ENCODE peak calls at places on chromosomes 12 and 14, in eight cellular contexts. One of them, this sample, is unnamed.

GRCh38 chr12:2258035-2258434 is 205.2 kb downstream of the CACNA1C start:
- DNase-seq in HL-60: no peak
- DNase-seq in dorsolateral prefrontal cortex: no peak
- DNase-seq in left ventricle myocardium inferior: no peak
- DNase-seq in OCI-LY7: no peak
- DNase-seq in psoas muscle: no peak
- DNase-seq in adrenal gland: no peak
- DNase-seq in AG04450: no peak
- DNase-seq in this sample: no peak

GRCh38 chr14:92513204-92513965 is at the start of gene RIN3:
- DNase-seq in HL-60: peak
- DNase-seq in dorsolateral prefrontal cortex: no peak
- DNase-seq in left ventricle myocardium inferior: peak
- DNase-seq in OCI-LY7: no peak
- DNase-seq in psoas muscle: peak
- DNase-seq in adrenal gland: peak
- DNase-seq in AG04450: peak
- DNase-seq in this sample: peak

GRCh38 chr14:78007160-78007559 is 163.0 kb upstream of the NRXN3 start:
- DNase-seq in HL-60: no peak
- DNase-seq in dorsolateral prefrontal cortex: no peak
- DNase-seq in left ventricle myocardium inferior: no peak
- DNase-seq in OCI-LY7: no peak
- DNase-seq in psoas muscle: no peak
- DNase-seq in adrenal gland: no peak
- DNase-seq in AG04450: no peak
- DNase-seq in this sample: no peak

GRCh38 chr14:75989134-75989533 is 3.6 kb downstream of the IFT43 start:
- DNase-seq in HL-60: no peak
- DNase-seq in dorsolateral prefrontal cortex: no peak
- DNase-seq in left ventricle myocardium inferior: no peak
- DNase-seq in OCI-LY7: no peak
- DNase-seq in psoas muscle: no peak
- DNase-seq in adrenal gland: peak
- DNase-seq in AG04450: no peak
- DNase-seq in this sample: no peak

GRCh38 chr12:66156654-66157053 is 13.1 kb downstream of the TMBIM4 start:
- DNase-seq in HL-60: no peak
- DNase-seq in dorsolateral prefrontal cortex: no peak
- DNase-seq in left ventricle myocardium inferior: no peak
- DNase-seq in OCI-LY7: no peak
- DNase-seq in psoas muscle: no peak
- DNase-seq in adrenal gland: no peak
- DNase-seq in AG04450: no peak
- DNase-seq in this sample: no peak

GRCh38 chr12:53186745-53187144 is 6.0 kb upstream of the CSAD start:
- DNase-seq in HL-60: no peak
- DNase-seq in dorsolateral prefrontal cortex: no peak
- DNase-seq in left ventricle myocardium inferior: no peak
- DNase-seq in OCI-LY7: no peak
- DNase-seq in psoas muscle: no peak
- DNase-seq in adrenal gland: peak
- DNase-seq in AG04450: no peak
- DNase-seq in this sample: no peak

GRCh38 chr14:23407516-23408306 is at the start of gene MYH6:
- DNase-seq in HL-60: no peak
- DNase-seq in dorsolateral prefrontal cortex: no peak
- DNase-seq in left ventricle myocardium inferior: no peak
- DNase-seq in OCI-LY7: no peak
- DNase-seq in psoas muscle: peak
- DNase-seq in adrenal gland: no peak
- DNase-seq in AG04450: no peak
- DNase-seq in this sample: no peak

GRCh38 chr12:4526923-4527546 is 11.7 kb upstream of the RAD51AP1 start:
- DNase-seq in HL-60: no peak
- DNase-seq in dorsolateral prefrontal cortex: no peak
- DNase-seq in left ventricle myocardium inferior: no peak
- DNase-seq in OCI-LY7: peak
- DNase-seq in psoas muscle: no peak
- DNase-seq in adrenal gland: no peak
- DNase-seq in AG04450: no peak
- DNase-seq in this sample: no peak

GRCh38 chr14:62939970-62940369 is 105.3 kb downstream of the KCNH5 start:
- DNase-seq in HL-60: no peak
- DNase-seq in dorsolateral prefrontal cortex: no peak
- DNase-seq in left ventricle myocardium inferior: no peak
- DNase-seq in OCI-LY7: no peak
- DNase-seq in psoas muscle: no peak
- DNase-seq in adrenal gland: no peak
- DNase-seq in AG04450: no peak
- DNase-seq in this sample: no peak

GRCh38 chr12:33438025-33438772 is 1.4 kb downstream of the SYT10 start:
- DNase-seq in HL-60: no peak
- DNase-seq in dorsolateral prefrontal cortex: no peak
- DNase-seq in left ventricle myocardium inferior: no peak
- DNase-seq in OCI-LY7: no peak
- DNase-seq in psoas muscle: no peak
- DNase-seq in adrenal gland: no peak
- DNase-seq in AG04450: no peak
- DNase-seq in this sample: no peak

GRCh38 chr12:104823985-104824441 is 134.1 kb downstream of the SLC41A2 start:
- DNase-seq in HL-60: peak
- DNase-seq in dorsolateral prefrontal cortex: no peak
- DNase-seq in left ventricle myocardium inferior: no peak
- DNase-seq in OCI-LY7: no peak
- DNase-seq in psoas muscle: peak
- DNase-seq in adrenal gland: no peak
- DNase-seq in AG04450: no peak
- DNase-seq in this sample: no peak

GRCh38 chr12:104827587-104827986 is 130.5 kb downstream of the SLC41A2 start:
- DNase-seq in HL-60: no peak
- DNase-seq in dorsolateral prefrontal cortex: no peak
- DNase-seq in left ventricle myocardium inferior: no peak
- DNase-seq in OCI-LY7: no peak
- DNase-seq in psoas muscle: no peak
- DNase-seq in adrenal gland: no peak
- DNase-seq in AG04450: no peak
- DNase-seq in this sample: no peak

GRCh38 chr12:104828015-104828414 is 130.1 kb downstream of the SLC41A2 start:
- DNase-seq in HL-60: no peak
- DNase-seq in dorsolateral prefrontal cortex: no peak
- DNase-seq in left ventricle myocardium inferior: peak
- DNase-seq in OCI-LY7: no peak
- DNase-seq in psoas muscle: peak
- DNase-seq in adrenal gland: no peak
- DNase-seq in AG04450: no peak
- DNase-seq in this sample: no peak

GRCh38 chr12:104825408-104825807 is 132.7 kb downstream of the SLC41A2 start:
- DNase-seq in HL-60: peak
- DNase-seq in dorsolateral prefrontal cortex: no peak
- DNase-seq in left ventricle myocardium inferior: no peak
- DNase-seq in OCI-LY7: peak
- DNase-seq in psoas muscle: no peak
- DNase-seq in adrenal gland: no peak
- DNase-seq in AG04450: no peak
- DNase-seq in this sample: no peak
- TF ChIP-seq CTCF in HL-60: peak
- TF ChIP-seq CTCF in dorsolateral prefrontal cortex: no peak
- TF ChIP-seq CTCF in left ventricle myocardium inferior: no peak
- TF ChIP-seq CTCF in OCI-LY7: peak
- TF ChIP-seq CTCF in psoas muscle: no peak
- TF ChIP-seq CTCF in adrenal gland: no peak
- TF ChIP-seq CTCF in AG04450: peak
- TF ChIP-seq CTCF in this sample: no peak

DNA sequence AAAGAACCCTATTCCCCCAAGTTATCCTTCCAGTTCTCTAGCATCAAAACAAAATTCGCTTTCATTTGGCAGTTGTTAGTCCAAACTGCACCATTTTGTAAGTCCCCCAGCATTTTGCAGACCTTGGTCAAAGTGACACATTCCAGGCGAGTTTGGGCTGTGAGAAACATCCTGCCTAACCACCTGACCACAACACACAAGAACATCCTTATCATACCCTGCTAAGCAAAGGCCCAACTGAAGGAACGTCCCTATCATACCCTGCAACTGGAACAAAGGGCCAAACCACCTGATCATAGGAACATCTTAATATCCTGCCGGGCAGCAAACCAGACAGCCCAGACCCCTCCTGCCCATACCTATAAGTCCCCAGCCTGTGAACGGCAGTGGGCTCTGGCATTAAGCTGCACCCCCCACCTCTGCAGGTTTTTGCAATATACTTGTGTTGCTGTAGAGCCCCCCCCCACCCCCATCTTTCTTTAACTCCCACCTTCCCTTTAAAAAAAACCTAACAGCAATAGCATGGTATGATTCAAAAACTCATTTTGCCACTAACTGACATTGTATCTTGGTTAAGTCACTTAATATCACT is 2.7 kb downstream of the PCNX4 start:
- DNase-seq in HL-60: no peak
- DNase-seq in dorsolateral prefrontal cortex: no peak
- DNase-seq in left ventricle myocardium inferior: no peak
- DNase-seq in OCI-LY7: peak
- DNase-seq in psoas muscle: no peak
- DNase-seq in adrenal gland: no peak
- DNase-seq in AG04450: no peak
- DNase-seq in this sample: no peak
- H3K4me3 ChIP-seq in HL-60: no peak
- H3K4me3 ChIP-seq in dorsolateral prefrontal cortex: no peak
- H3K4me3 ChIP-seq in left ventricle myocardium inferior: peak
- H3K4me3 ChIP-seq in OCI-LY7: peak
- H3K4me3 ChIP-seq in psoas muscle: peak
- H3K4me3 ChIP-seq in adrenal gland: no peak
- H3K4me3 ChIP-seq in AG04450: peak
- H3K4me3 ChIP-seq in this sample: peak

GRCh38 chr14:69285661-69286255 is 25.8 kb downstream of the GALNT16 start:
- DNase-seq in HL-60: no peak
- DNase-seq in dorsolateral prefrontal cortex: no peak
- DNase-seq in left ventricle myocardium inferior: no peak
- DNase-seq in OCI-LY7: no peak
- DNase-seq in psoas muscle: no peak
- DNase-seq in adrenal gland: peak
- DNase-seq in AG04450: no peak
- DNase-seq in this sample: no peak
- H3K27ac ChIP-seq in HL-60: no peak
- H3K27ac ChIP-seq in dorsolateral prefrontal cortex: no peak
- H3K27ac ChIP-seq in left ventricle myocardium inferior: peak
- H3K27ac ChIP-seq in OCI-LY7: no peak
- H3K27ac ChIP-seq in psoas muscle: no peak
- H3K27ac ChIP-seq in adrenal gland: no peak
- H3K27ac ChIP-seq in AG04450: no peak
- H3K27ac ChIP-seq in this sample: no peak

DNA sequence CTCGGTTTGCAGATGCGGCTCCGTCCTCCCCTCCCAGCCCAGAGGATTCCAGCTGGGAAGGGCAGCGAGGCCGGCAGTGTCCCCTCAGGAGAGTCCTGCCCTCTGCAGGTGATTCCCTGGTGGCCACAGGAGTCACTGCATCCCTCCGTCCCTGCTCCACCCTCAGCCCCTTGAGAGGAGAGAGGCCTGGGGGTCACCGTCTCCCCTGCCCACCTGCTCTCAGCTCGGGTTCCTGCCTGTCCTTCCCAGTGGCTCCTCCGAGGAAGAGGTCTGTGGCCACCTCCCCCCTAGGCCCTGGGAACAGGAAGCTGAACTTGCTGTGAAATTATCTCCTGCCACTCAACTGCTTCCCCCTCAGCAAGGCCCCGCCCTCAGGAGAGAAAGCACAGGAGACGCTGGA is 12.9 kb upstream of the GALNT9 start:
- DNase-seq in HL-60: peak
- DNase-seq in dorsolateral prefrontal cortex: no peak
- DNase-seq in left ventricle myocardium inferior: no peak
- DNase-seq in OCI-LY7: no peak
- DNase-seq in psoas muscle: no peak
- DNase-seq in adrenal gland: no peak
- DNase-seq in AG04450: no peak
- DNase-seq in this sample: no peak
- TF ChIP-seq CTCF in HL-60: no peak
- TF ChIP-seq CTCF in dorsolateral prefrontal cortex: no peak
- TF ChIP-seq CTCF in left ventricle myocardium inferior: no peak
- TF ChIP-seq CTCF in OCI-LY7: no peak
- TF ChIP-seq CTCF in psoas muscle: no peak
- TF ChIP-seq CTCF in adrenal gland: no peak
- TF ChIP-seq CTCF in AG04450: no peak
- TF ChIP-seq CTCF in this sample: no peak

GRCh38 chr12:129762436-129762835 is 141.4 kb downstream of the TMEM132D start:
- DNase-seq in HL-60: no peak
- DNase-seq in dorsolateral prefrontal cortex: no peak
- DNase-seq in left ventricle myocardium inferior: no peak
- DNase-seq in OCI-LY7: no peak
- DNase-seq in psoas muscle: no peak
- DNase-seq in adrenal gland: no peak
- DNase-seq in AG04450: no peak
- DNase-seq in this sample: no peak

GRCh38 chr12:129771238-129771637 is 132.6 kb downstream of the TMEM132D start:
- DNase-seq in HL-60: no peak
- DNase-seq in dorsolateral prefrontal cortex: no peak
- DNase-seq in left ventricle myocardium inferior: no peak
- DNase-seq in OCI-LY7: no peak
- DNase-seq in psoas muscle: no peak
- DNase-seq in adrenal gland: no peak
- DNase-seq in AG04450: no peak
- DNase-seq in this sample: no peak

GRCh38 chr12:129765719-129766118 is 138.1 kb downstream of the TMEM132D start:
- DNase-seq in HL-60: no peak
- DNase-seq in dorsolateral prefrontal cortex: no peak
- DNase-seq in left ventricle myocardium inferior: no peak
- DNase-seq in OCI-LY7: no peak
- DNase-seq in psoas muscle: no peak
- DNase-seq in adrenal gland: no peak
- DNase-seq in AG04450: no peak
- DNase-seq in this sample: no peak
- H3K4me3 ChIP-seq in HL-60: no peak
- H3K4me3 ChIP-seq in dorsolateral prefrontal cortex: no peak
- H3K4me3 ChIP-seq in left ventricle myocardium inferior: no peak
- H3K4me3 ChIP-seq in OCI-LY7: no peak
- H3K4me3 ChIP-seq in psoas muscle: no peak
- H3K4me3 ChIP-seq in adrenal gland: no peak
- H3K4me3 ChIP-seq in AG04450: no peak
- H3K4me3 ChIP-seq in this sample: no peak

GRCh38 chr12:15171015-15171646 is 50.1 kb downstream of the RERG start:
- DNase-seq in HL-60: no peak
- DNase-seq in dorsolateral prefrontal cortex: no peak
- DNase-seq in left ventricle myocardium inferior: no peak
- DNase-seq in OCI-LY7: no peak
- DNase-seq in psoas muscle: no peak
- DNase-seq in adrenal gland: no peak
- DNase-seq in AG04450: no peak
- DNase-seq in this sample: no peak
- H3K27ac ChIP-seq in HL-60: no peak
- H3K27ac ChIP-seq in dorsolateral prefrontal cortex: no peak
- H3K27ac ChIP-seq in left ventricle myocardium inferior: no peak
- H3K27ac ChIP-seq in OCI-LY7: no peak
- H3K27ac ChIP-seq in psoas muscle: no peak
- H3K27ac ChIP-seq in adrenal gland: no peak
- H3K27ac ChIP-seq in AG04450: no peak
- H3K27ac ChIP-seq in this sample: no peak